ENCODE peak calls at places on chromosome 11, in seven cellular contexts. V, G, C, I, D, J and N are unnamed samples.

GRCh38 chr11:132523929-132524328 is 1008.4 kb downstream of the OPCML start:
- DNase-seq in V (no peak), G (no peak), C (no peak), I (no peak), D (no peak), J (no peak), N (no peak)

GRCh38 chr11:111403021-111403725 is 24.1 kb upstream of the POU2AF1 start:
- DNase-seq in V (no peak), G (no peak), C (no peak), I (no peak), D (no peak), J (no peak), N (no peak)

GRCh38 chr11:116548286-116548685 is 224.5 kb downstream of the BUD13 start:
- DNase-seq in V (no peak), G (no peak), C (no peak), I (no peak), D (no peak), J (no peak), N (no peak)

GRCh38 chr11:72225411-72225951 is 914 bp downstream of the INPPL1 start:
- DNase-seq in V (no peak), G (no peak), C (no peak), I (no peak), D (no peak), J (no peak), N (no peak)

GRCh38 chr11:2534131-2534956 is 89.5 kb downstream of the KCNQ1 start:
- DNase-seq in V (no peak), G (peak; percentile 70), C (no peak), I (peak; percentile 68), D (no peak), J (no peak), N (no peak)

GRCh38 chr11:45603930-45604682 is 61.3 kb downstream of the CHST1 start:
- DNase-seq in V (no peak), G (no peak), C (no peak), I (no peak), D (no peak), J (no peak), N (no peak)

GRCh38 chr11:112962854-112963367 is 1.7 kb downstream of the NCAM1 start:
- DNase-seq in V (peak; percentile 66), G (peak; percentile 84), C (peak; percentile 72), I (no peak), D (no peak), J (peak; percentile 84), N (no peak)

GRCh38 chr11:74568028-74568427 is 24.4 kb upstream of the POLD3 start:
- DNase-seq in V (no peak), G (no peak), C (no peak), I (no peak), D (no peak), J (no peak), N (no peak)

GRCh38 chr11:10838083-10838482 is 19.8 kb downstream of the ZBED5 start:
- DNase-seq in V (no peak), G (no peak), C (no peak), I (no peak), D (no peak), J (no peak), N (no peak)

GRCh38 chr11:83508804-83509203 is 222.6 kb upstream of the CCDC90B start:
- DNase-seq in V (no peak), G (no peak), C (no peak), I (no peak), D (no peak), J (no peak), N (no peak)

GRCh38 chr11:45152740-45153595 is 6.5 kb downstream of the PRDM11 start:
- DNase-seq in V (no peak), G (no peak), C (no peak), I (no peak), D (no peak), J (no peak), N (no peak)

GRCh38 chr11:128424271-128424709 is 163.1 kb downstream of the ETS1 start:
- DNase-seq in V (no peak), G (peak; percentile 45), C (no peak), I (no peak), D (no peak), J (peak; percentile 55), N (no peak)

GRCh38 chr11:68051191-68052136 is 12.6 kb downstream of the TCIRG1 start:
- DNase-seq in V (no peak), G (no peak), C (no peak), I (no peak), D (no peak), J (no peak), N (no peak)

GRCh38 chr11:65621460-65621859 is 5.9 kb downstream of the PCNX3 start:
- DNase-seq in V (no peak), G (no peak), C (no peak), I (no peak), D (no peak), J (no peak), N (no peak)

GRCh38 chr11:103035656-103036434 is 56.1 kb downstream of the DCUN1D5 start:
- DNase-seq in V (peak; percentile 33), G (no peak), C (no peak), I (peak; percentile 8), D (peak; percentile 86), J (no peak), N (peak; percentile 55)

GRCh38 chr11:131524186-131524585 is 153.8 kb downstream of the NTM start:
- DNase-seq in V (no peak), G (no peak), C (no peak), I (no peak), D (no peak), J (no peak), N (no peak)

GRCh38 chr11:82718307-82718706 is 15.4 kb downstream of the FAM181B start:
- DNase-seq in V (no peak), G (peak; percentile 41), C (no peak), I (peak; percentile 32), D (peak; percentile 37), J (no peak), N (peak; percentile 25)

GRCh38 chr11:80899381-80899780 is 1458.6 kb upstream of the TENM4 start:
- DNase-seq in V (no peak), G (no peak), C (no peak), I (no peak), D (no peak), J (no peak), N (no peak)

GRCh38 chr11:26420331-26420730 is 88.4 kb downstream of the ANO3 start:
- DNase-seq in V (no peak), G (no peak), C (no peak), I (no peak), D (no peak), J (no peak), N (no peak)

GRCh38 chr11:59429924-59430516 is 3.8 kb upstream of the OR5A2 start:
- DNase-seq in V (peak; percentile 41), G (no peak), C (no peak), I (peak; percentile 11), D (peak; percentile 29), J (no peak), N (peak; percentile 25)

GRCh38 chr11:83070044-83070877 is 1.4 kb downstream of the RAB30 start:
- DNase-seq in V (peak; percentile 55), G (no peak), C (no peak), I (peak; percentile 41), D (no peak), J (no peak), N (no peak)

GRCh38 chr11:43399983-43400630 is 41.4 kb downstream of the TTC17 start:
- DNase-seq in V (no peak), G (no peak), C (no peak), I (no peak), D (no peak), J (no peak), N (no peak)

GRCh38 chr11:77431813-77432212 is 42.1 kb downstream of the PAK1 start:
- DNase-seq in V (no peak), G (no peak), C (no peak), I (no peak), D (no peak), J (no peak), N (no peak)

GRCh38 chr11:3838504-3838903 is 2.3 kb downstream of the RHOG start:
- DNase-seq in V (no peak), G (no peak), C (no peak), I (no peak), D (no peak), J (no peak), N (no peak)

GRCh38 chr11:3835752-3836151 is 5.0 kb downstream of the RHOG start:
- DNase-seq in V (no peak), G (no peak), C (no peak), I (no peak), D (no peak), J (no peak), N (no peak)

GRCh38 chr11:3840289-3840869 is 380 bp downstream of the RHOG start:
- DNase-seq in V (peak; percentile 77), G (peak; percentile 63), C (no peak), I (no peak), D (no peak), J (no peak), N (no peak)

GRCh38 chr11:3836903-3837302 is 3.9 kb downstream of the RHOG start:
- DNase-seq in V (no peak), G (peak; percentile 40), C (peak; percentile 31), I (no peak), D (no peak), J (no peak), N (no peak)

GRCh38 chr11:3837793-3838192 is 3.0 kb downstream of the RHOG start:
- DNase-seq in V (no peak), G (peak; percentile 57), C (peak; percentile 36), I (no peak), D (no peak), J (no peak), N (no peak)
- H3K4me3 ChIP-seq in V (no peak overlapping the region), G (peak overlapping the region; percentile 3), C (peak overlapping the region; percentile 78), I (no peak overlapping the region), D (no peak overlapping the region), J (no peak overlapping the region), N (no peak overlapping the region)

DNA sequence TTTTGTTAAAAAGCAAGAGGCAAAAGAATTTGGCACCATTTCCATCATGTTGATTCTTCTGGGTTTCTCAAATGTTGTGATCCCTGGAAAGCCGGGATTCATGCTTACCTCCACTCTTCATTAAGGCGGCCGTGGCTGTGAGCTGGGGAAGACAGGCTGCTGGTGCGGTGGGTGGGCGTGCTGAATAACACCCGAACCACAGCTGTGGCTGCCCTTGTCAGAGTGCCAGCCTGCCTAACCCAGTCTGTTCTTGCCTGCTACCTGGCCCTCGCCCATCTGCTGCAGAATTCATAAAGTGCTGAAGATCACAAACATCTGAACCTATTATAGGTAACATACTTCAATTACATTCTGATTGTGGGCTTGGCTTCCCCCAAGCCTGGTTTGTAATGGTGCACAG is 95.8 kb upstream of the RCN1 start:
- DNase-seq in V (no peak), G (no peak), C (no peak), I (no peak), D (no peak), J (no peak), N (no peak)
- H3K4me3 ChIP-seq in V (no peak overlapping the region), G (no peak overlapping the region), C (no peak overlapping the region), I (no peak overlapping the region), D (no peak overlapping the region), J (no peak overlapping the region), N (no peak overlapping the region)

GRCh38 chr11:29120329-29120695 is 896.5 kb downstream of the KCNA4 start:
- DNase-seq in V (no peak), G (no peak), C (no peak), I (no peak), D (no peak), J (no peak), N (no peak)
- H3K4me3 ChIP-seq in V (peak overlapping the region; percentile 24), G (no peak overlapping the region), C (no peak overlapping the region), I (no peak overlapping the region), D (no peak overlapping the region), J (no peak overlapping the region), N (peak overlapping the region; percentile 31)

DNA sequence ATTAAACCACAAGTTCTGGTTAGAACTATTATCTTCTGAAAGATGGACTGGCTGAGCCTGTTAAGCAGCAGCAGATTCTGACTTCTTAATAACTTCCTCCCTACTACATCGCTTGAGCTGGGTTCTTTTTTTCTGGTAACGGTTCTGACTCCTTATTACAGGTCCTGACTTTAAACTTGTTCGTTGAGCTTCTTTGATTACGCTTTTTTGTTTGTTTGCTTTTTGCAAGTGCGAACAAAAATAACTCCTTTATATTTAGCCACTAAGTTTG is 1.1 kb downstream of the CBL start:
- DNase-seq in V (no peak), G (no peak), C (no peak), I (no peak), D (no peak), J (no peak), N (no peak)
- H3K4me3 ChIP-seq in V (peak overlapping the region; percentile 87), G (peak overlapping the region; percentile 82), C (peak overlapping the region; percentile 84), I (peak overlapping the region; percentile 90), D (peak overlapping the region; percentile 81), J (peak overlapping the region; percentile 85), N (peak overlapping the region; percentile 96)